ENCODE peak calls at places on chromosomes 13 and 19, in ten cellular contexts. One of them, this sample, is unnamed.

GRCh38 chr13:71758823-71759222 is 108.2 kb downstream of the DACH1 start:
- DNase-seq in anterior cingulate cortex: no peak
- DNase-seq in skeletal muscle cell: no peak
- DNase-seq in CD4-positive, alpha-beta T cell: no peak
- DNase-seq in COR-L47: peak
- DNase-seq in NCI-H524: no peak
- DNase-seq in lower leg skin: no peak
- DNase-seq in stimulated activated CD8-positive, alpha-beta memory T cell treated with anti-CD3 and anti-CD28 coated beads, Interleukin-12 subunit alpha, Interleukin-12 subunit beta, amount 100 ng/mL, for 1 hour: no peak
- DNase-seq in tibial nerve: no peak
- DNase-seq in epithelial cell of esophagus: peak
- DNase-seq in this sample: no peak

GRCh38 chr19:49533551-49534488 is 6.0 kb downstream of the RCN3 start:
- DNase-seq in anterior cingulate cortex: peak
- DNase-seq in skeletal muscle cell: peak
- DNase-seq in CD4-positive, alpha-beta T cell: peak
- DNase-seq in COR-L47: peak
- DNase-seq in NCI-H524: peak
- DNase-seq in lower leg skin: peak
- DNase-seq in stimulated activated CD8-positive, alpha-beta memory T cell treated with anti-CD3 and anti-CD28 coated beads, Interleukin-12 subunit alpha, Interleukin-12 subunit beta, amount 100 ng/mL, for 1 hour: peak
- DNase-seq in tibial nerve: peak
- DNase-seq in epithelial cell of esophagus: peak
- DNase-seq in this sample: peak

GRCh38 chr19:48659768-48660167 is 13.0 kb downstream of the NTN5 start:
- DNase-seq in anterior cingulate cortex: no peak
- DNase-seq in skeletal muscle cell: no peak
- DNase-seq in CD4-positive, alpha-beta T cell: no peak
- DNase-seq in COR-L47: no peak
- DNase-seq in NCI-H524: no peak
- DNase-seq in lower leg skin: no peak
- DNase-seq in stimulated activated CD8-positive, alpha-beta memory T cell treated with anti-CD3 and anti-CD28 coated beads, Interleukin-12 subunit alpha, Interleukin-12 subunit beta, amount 100 ng/mL, for 1 hour: no peak
- DNase-seq in tibial nerve: no peak
- DNase-seq in epithelial cell of esophagus: peak
- DNase-seq in this sample: peak

GRCh38 chr19:29630661-29631060 is 24.6 kb downstream of the POP4 start:
- DNase-seq in anterior cingulate cortex: no peak
- DNase-seq in skeletal muscle cell: no peak
- DNase-seq in CD4-positive, alpha-beta T cell: no peak
- DNase-seq in COR-L47: no peak
- DNase-seq in NCI-H524: no peak
- DNase-seq in lower leg skin: no peak
- DNase-seq in stimulated activated CD8-positive, alpha-beta memory T cell treated with anti-CD3 and anti-CD28 coated beads, Interleukin-12 subunit alpha, Interleukin-12 subunit beta, amount 100 ng/mL, for 1 hour: no peak
- DNase-seq in tibial nerve: no peak
- DNase-seq in epithelial cell of esophagus: no peak
- DNase-seq in this sample: no peak

GRCh38 chr13:68275758-68276157 is 1045.6 kb upstream of the PCDH9 start:
- DNase-seq in anterior cingulate cortex: no peak
- DNase-seq in skeletal muscle cell: no peak
- DNase-seq in CD4-positive, alpha-beta T cell: no peak
- DNase-seq in COR-L47: no peak
- DNase-seq in NCI-H524: no peak
- DNase-seq in lower leg skin: no peak
- DNase-seq in stimulated activated CD8-positive, alpha-beta memory T cell treated with anti-CD3 and anti-CD28 coated beads, Interleukin-12 subunit alpha, Interleukin-12 subunit beta, amount 100 ng/mL, for 1 hour: no peak
- DNase-seq in tibial nerve: no peak
- DNase-seq in epithelial cell of esophagus: no peak
- DNase-seq in this sample: no peak

GRCh38 chr13:24692541-24692940 is 12.3 kb downstream of the ATP12A start:
- DNase-seq in anterior cingulate cortex: no peak
- DNase-seq in skeletal muscle cell: no peak
- DNase-seq in CD4-positive, alpha-beta T cell: no peak
- DNase-seq in COR-L47: no peak
- DNase-seq in NCI-H524: no peak
- DNase-seq in lower leg skin: no peak
- DNase-seq in stimulated activated CD8-positive, alpha-beta memory T cell treated with anti-CD3 and anti-CD28 coated beads, Interleukin-12 subunit alpha, Interleukin-12 subunit beta, amount 100 ng/mL, for 1 hour: no peak
- DNase-seq in tibial nerve: peak
- DNase-seq in epithelial cell of esophagus: no peak
- DNase-seq in this sample: no peak

GRCh38 chr13:20141238-20142018 is 19.4 kb downstream of the GJA3 start:
- DNase-seq in anterior cingulate cortex: no peak
- DNase-seq in skeletal muscle cell: no peak
- DNase-seq in CD4-positive, alpha-beta T cell: no peak
- DNase-seq in COR-L47: no peak
- DNase-seq in NCI-H524: no peak
- DNase-seq in lower leg skin: no peak
- DNase-seq in stimulated activated CD8-positive, alpha-beta memory T cell treated with anti-CD3 and anti-CD28 coated beads, Interleukin-12 subunit alpha, Interleukin-12 subunit beta, amount 100 ng/mL, for 1 hour: no peak
- DNase-seq in tibial nerve: no peak
- DNase-seq in epithelial cell of esophagus: no peak
- DNase-seq in this sample: no peak

GRCh38 chr13:93689333-93689732 is 462.7 kb downstream of the GPC6 start:
- DNase-seq in anterior cingulate cortex: no peak
- DNase-seq in skeletal muscle cell: no peak
- DNase-seq in CD4-positive, alpha-beta T cell: no peak
- DNase-seq in COR-L47: no peak
- DNase-seq in NCI-H524: peak
- DNase-seq in lower leg skin: no peak
- DNase-seq in stimulated activated CD8-positive, alpha-beta memory T cell treated with anti-CD3 and anti-CD28 coated beads, Interleukin-12 subunit alpha, Interleukin-12 subunit beta, amount 100 ng/mL, for 1 hour: no peak
- DNase-seq in tibial nerve: no peak
- DNase-seq in epithelial cell of esophagus: no peak
- DNase-seq in this sample: no peak

GRCh38 chr13:28099396-28100148 is 804 bp downstream of the FLT3 start:
- DNase-seq in anterior cingulate cortex: no peak
- DNase-seq in skeletal muscle cell: no peak
- DNase-seq in CD4-positive, alpha-beta T cell: no peak
- DNase-seq in COR-L47: no peak
- DNase-seq in NCI-H524: no peak
- DNase-seq in lower leg skin: no peak
- DNase-seq in stimulated activated CD8-positive, alpha-beta memory T cell treated with anti-CD3 and anti-CD28 coated beads, Interleukin-12 subunit alpha, Interleukin-12 subunit beta, amount 100 ng/mL, for 1 hour: no peak
- DNase-seq in tibial nerve: no peak
- DNase-seq in epithelial cell of esophagus: no peak
- DNase-seq in this sample: peak

GRCh38 chr19:44109458-44109857 is 3.7 kb upstream of the ZNF225 start:
- DNase-seq in anterior cingulate cortex: no peak
- DNase-seq in skeletal muscle cell: no peak
- DNase-seq in CD4-positive, alpha-beta T cell: no peak
- DNase-seq in COR-L47: no peak
- DNase-seq in NCI-H524: no peak
- DNase-seq in lower leg skin: no peak
- DNase-seq in stimulated activated CD8-positive, alpha-beta memory T cell treated with anti-CD3 and anti-CD28 coated beads, Interleukin-12 subunit alpha, Interleukin-12 subunit beta, amount 100 ng/mL, for 1 hour: no peak
- DNase-seq in tibial nerve: no peak
- DNase-seq in epithelial cell of esophagus: no peak
- DNase-seq in this sample: no peak

GRCh38 chr13:20405691-20406090 is 120.0 kb downstream of the CRYL1 start:
- DNase-seq in anterior cingulate cortex: no peak
- DNase-seq in skeletal muscle cell: no peak
- DNase-seq in CD4-positive, alpha-beta T cell: no peak
- DNase-seq in COR-L47: no peak
- DNase-seq in NCI-H524: no peak
- DNase-seq in lower leg skin: no peak
- DNase-seq in stimulated activated CD8-positive, alpha-beta memory T cell treated with anti-CD3 and anti-CD28 coated beads, Interleukin-12 subunit alpha, Interleukin-12 subunit beta, amount 100 ng/mL, for 1 hour: no peak
- DNase-seq in tibial nerve: no peak
- DNase-seq in epithelial cell of esophagus: peak
- DNase-seq in this sample: no peak

GRCh38 chr19:49017666-49018351 is 918 bp upstream of the LHB start:
- DNase-seq in anterior cingulate cortex: no peak
- DNase-seq in skeletal muscle cell: no peak
- DNase-seq in CD4-positive, alpha-beta T cell: peak
- DNase-seq in COR-L47: peak
- DNase-seq in NCI-H524: peak
- DNase-seq in lower leg skin: no peak
- DNase-seq in stimulated activated CD8-positive, alpha-beta memory T cell treated with anti-CD3 and anti-CD28 coated beads, Interleukin-12 subunit alpha, Interleukin-12 subunit beta, amount 100 ng/mL, for 1 hour: peak
- DNase-seq in tibial nerve: no peak
- DNase-seq in epithelial cell of esophagus: peak
- DNase-seq in this sample: peak

GRCh38 chr13:51885651-51886050 is 23.9 kb downstream of the CCDC70 start:
- DNase-seq in anterior cingulate cortex: no peak
- DNase-seq in skeletal muscle cell: no peak
- DNase-seq in CD4-positive, alpha-beta T cell: no peak
- DNase-seq in COR-L47: no peak
- DNase-seq in NCI-H524: no peak
- DNase-seq in lower leg skin: no peak
- DNase-seq in stimulated activated CD8-positive, alpha-beta memory T cell treated with anti-CD3 and anti-CD28 coated beads, Interleukin-12 subunit alpha, Interleukin-12 subunit beta, amount 100 ng/mL, for 1 hour: no peak
- DNase-seq in tibial nerve: no peak
- DNase-seq in epithelial cell of esophagus: no peak
- DNase-seq in this sample: no peak

GRCh38 chr13:92224825-92225224 is 826.4 kb downstream of the GPC5 start:
- DNase-seq in anterior cingulate cortex: no peak
- DNase-seq in skeletal muscle cell: no peak
- DNase-seq in CD4-positive, alpha-beta T cell: no peak
- DNase-seq in COR-L47: no peak
- DNase-seq in NCI-H524: no peak
- DNase-seq in lower leg skin: no peak
- DNase-seq in stimulated activated CD8-positive, alpha-beta memory T cell treated with anti-CD3 and anti-CD28 coated beads, Interleukin-12 subunit alpha, Interleukin-12 subunit beta, amount 100 ng/mL, for 1 hour: no peak
- DNase-seq in tibial nerve: no peak
- DNase-seq in epithelial cell of esophagus: no peak
- DNase-seq in this sample: no peak

GRCh38 chr19:8423821-8424223 is 10.7 kb downstream of the MARCHF2 start:
- DNase-seq in anterior cingulate cortex: no peak
- DNase-seq in skeletal muscle cell: peak
- DNase-seq in CD4-positive, alpha-beta T cell: no peak
- DNase-seq in COR-L47: no peak
- DNase-seq in NCI-H524: no peak
- DNase-seq in lower leg skin: peak
- DNase-seq in stimulated activated CD8-positive, alpha-beta memory T cell treated with anti-CD3 and anti-CD28 coated beads, Interleukin-12 subunit alpha, Interleukin-12 subunit beta, amount 100 ng/mL, for 1 hour: no peak
- DNase-seq in tibial nerve: peak
- DNase-seq in epithelial cell of esophagus: peak
- DNase-seq in this sample: no peak

GRCh38 chr19:4589579-4590410 is 30.3 kb upstream of the SEMA6B start:
- DNase-seq in anterior cingulate cortex: no peak
- DNase-seq in skeletal muscle cell: no peak
- DNase-seq in CD4-positive, alpha-beta T cell: no peak
- DNase-seq in COR-L47: no peak
- DNase-seq in NCI-H524: peak
- DNase-seq in lower leg skin: no peak
- DNase-seq in stimulated activated CD8-positive, alpha-beta memory T cell treated with anti-CD3 and anti-CD28 coated beads, Interleukin-12 subunit alpha, Interleukin-12 subunit beta, amount 100 ng/mL, for 1 hour: no peak
- DNase-seq in tibial nerve: no peak
- DNase-seq in epithelial cell of esophagus: peak
- DNase-seq in this sample: peak

GRCh38 chr13:33642374-33643065 is 175.4 kb upstream of the RFC3 start:
- DNase-seq in anterior cingulate cortex: no peak
- DNase-seq in skeletal muscle cell: peak
- DNase-seq in CD4-positive, alpha-beta T cell: no peak
- DNase-seq in COR-L47: no peak
- DNase-seq in NCI-H524: no peak
- DNase-seq in lower leg skin: peak
- DNase-seq in stimulated activated CD8-positive, alpha-beta memory T cell treated with anti-CD3 and anti-CD28 coated beads, Interleukin-12 subunit alpha, Interleukin-12 subunit beta, amount 100 ng/mL, for 1 hour: no peak
- DNase-seq in tibial nerve: peak
- DNase-seq in epithelial cell of esophagus: peak
- DNase-seq in this sample: no peak

GRCh38 chr19:11096210-11096841 is 7.1 kb downstream of the LDLR start:
- DNase-seq in anterior cingulate cortex: peak
- DNase-seq in skeletal muscle cell: no peak
- DNase-seq in CD4-positive, alpha-beta T cell: no peak
- DNase-seq in COR-L47: no peak
- DNase-seq in NCI-H524: no peak
- DNase-seq in lower leg skin: no peak
- DNase-seq in stimulated activated CD8-positive, alpha-beta memory T cell treated with anti-CD3 and anti-CD28 coated beads, Interleukin-12 subunit alpha, Interleukin-12 subunit beta, amount 100 ng/mL, for 1 hour: no peak
- DNase-seq in tibial nerve: no peak
- DNase-seq in epithelial cell of esophagus: peak
- DNase-seq in this sample: peak

GRCh38 chr19:13875824-13876223 is 1.1 kb upstream of the NANOS3 start:
- DNase-seq in anterior cingulate cortex: no peak
- DNase-seq in skeletal muscle cell: no peak
- DNase-seq in CD4-positive, alpha-beta T cell: no peak
- DNase-seq in COR-L47: no peak
- DNase-seq in NCI-H524: no peak
- DNase-seq in lower leg skin: no peak
- DNase-seq in stimulated activated CD8-positive, alpha-beta memory T cell treated with anti-CD3 and anti-CD28 coated beads, Interleukin-12 subunit alpha, Interleukin-12 subunit beta, amount 100 ng/mL, for 1 hour: no peak
- DNase-seq in tibial nerve: no peak
- DNase-seq in epithelial cell of esophagus: no peak
- DNase-seq in this sample: no peak

GRCh38 chr19:18785179-18786124 is 5.7 kb downstream of the COMP start:
- DNase-seq in anterior cingulate cortex: peak
- DNase-seq in skeletal muscle cell: no peak
- DNase-seq in CD4-positive, alpha-beta T cell: peak
- DNase-seq in COR-L47: peak
- DNase-seq in NCI-H524: peak
- DNase-seq in lower leg skin: peak
- DNase-seq in stimulated activated CD8-positive, alpha-beta memory T cell treated with anti-CD3 and anti-CD28 coated beads, Interleukin-12 subunit alpha, Interleukin-12 subunit beta, amount 100 ng/mL, for 1 hour: peak
- DNase-seq in tibial nerve: peak
- DNase-seq in epithelial cell of esophagus: peak
- DNase-seq in this sample: peak

GRCh38 chr19:38564981-38565685 is 52.6 kb downstream of the MAP4K1 start:
- DNase-seq in anterior cingulate cortex: no peak
- DNase-seq in skeletal muscle cell: no peak
- DNase-seq in CD4-positive, alpha-beta T cell: no peak
- DNase-seq in COR-L47: no peak
- DNase-seq in NCI-H524: no peak
- DNase-seq in lower leg skin: no peak
- DNase-seq in stimulated activated CD8-positive, alpha-beta memory T cell treated with anti-CD3 and anti-CD28 coated beads, Interleukin-12 subunit alpha, Interleukin-12 subunit beta, amount 100 ng/mL, for 1 hour: no peak
- DNase-seq in tibial nerve: no peak
- DNase-seq in epithelial cell of esophagus: no peak
- DNase-seq in this sample: no peak

GRCh38 chr19:40358773-40359172 is 10.3 kb downstream of the PLD3 start:
- DNase-seq in anterior cingulate cortex: no peak
- DNase-seq in skeletal muscle cell: no peak
- DNase-seq in CD4-positive, alpha-beta T cell: no peak
- DNase-seq in COR-L47: no peak
- DNase-seq in NCI-H524: no peak
- DNase-seq in lower leg skin: no peak
- DNase-seq in stimulated activated CD8-positive, alpha-beta memory T cell treated with anti-CD3 and anti-CD28 coated beads, Interleukin-12 subunit alpha, Interleukin-12 subunit beta, amount 100 ng/mL, for 1 hour: no peak
- DNase-seq in tibial nerve: peak
- DNase-seq in epithelial cell of esophagus: no peak
- DNase-seq in this sample: no peak

GRCh38 chr19:40467007-40467565 is 285 bp downstream of the SPTBN4 start:
- DNase-seq in anterior cingulate cortex: no peak
- DNase-seq in skeletal muscle cell: no peak
- DNase-seq in CD4-positive, alpha-beta T cell: no peak
- DNase-seq in COR-L47: no peak
- DNase-seq in NCI-H524: peak
- DNase-seq in lower leg skin: no peak
- DNase-seq in stimulated activated CD8-positive, alpha-beta memory T cell treated with anti-CD3 and anti-CD28 coated beads, Interleukin-12 subunit alpha, Interleukin-12 subunit beta, amount 100 ng/mL, for 1 hour: no peak
- DNase-seq in tibial nerve: no peak
- DNase-seq in epithelial cell of esophagus: no peak
- DNase-seq in this sample: no peak

GRCh38 chr13:111021270-111021669 is 93.8 kb upstream of the ARHGEF7 start:
- DNase-seq in anterior cingulate cortex: no peak
- DNase-seq in skeletal muscle cell: no peak
- DNase-seq in CD4-positive, alpha-beta T cell: no peak
- DNase-seq in COR-L47: no peak
- DNase-seq in NCI-H524: no peak
- DNase-seq in lower leg skin: no peak
- DNase-seq in stimulated activated CD8-positive, alpha-beta memory T cell treated with anti-CD3 and anti-CD28 coated beads, Interleukin-12 subunit alpha, Interleukin-12 subunit beta, amount 100 ng/mL, for 1 hour: no peak
- DNase-seq in tibial nerve: no peak
- DNase-seq in epithelial cell of esophagus: no peak
- DNase-seq in this sample: no peak

This sample was measured in cerebellar cortex.